ENCODE peak calls at places on chromosomes 16 and 17, in eight cellular contexts. One of them, this sample, is unnamed.
A peak's percentile ranks its signal among the peaks of the same experiment; 100 is the strongest.

GRCh38 chr16:11076259-11077018 is 132.1 kb downstream of the CLEC16A start:
- DNase-seq in HFFc6: no peak
- DNase-seq in NCI-H748 treated with DMSO at 0.1 percent for 48 hours: no peak
- DNase-seq in NCI-H774: no peak
- DNase-seq in activated CD8-positive, alpha-beta memory T cell treated with anti-CD3 and anti-CD28 coated beads, Interleukin-2, amount 10 ng/mL, durations not matched to agents 7 days and 5 days: peak; percentile 89
- DNase-seq in substantia nigra: no peak
- DNase-seq in HEK293T: no peak
- DNase-seq in sciatic nerve: no peak
- DNase-seq in this sample: no peak

GRCh38 chr17:16933317-16934132 is 38.4 kb downstream of the TNFRSF13B start:
- DNase-seq in activated CD8-positive, alpha-beta memory T cell treated with anti-CD3 and anti-CD28 coated beads, Interleukin-2, amount 10 ng/mL, durations not matched to agents 7 days and 5 days: no peak
- DNase-seq in substantia nigra: no peak
- DNase-seq in NCI-H748 treated with DMSO at 0.1 percent for 48 hours: no peak
- DNase-seq in sciatic nerve: peak; percentile 32
- DNase-seq in NCI-H774: no peak
- DNase-seq in HFFc6: no peak
- DNase-seq in HEK293T: no peak
- DNase-seq in this sample: no peak

GRCh38 chr17:1271020-1271423 is 778 bp downstream of the BHLHA9 start:
- DNase-seq in activated CD8-positive, alpha-beta memory T cell treated with anti-CD3 and anti-CD28 coated beads, Interleukin-2, amount 10 ng/mL, durations not matched to agents 7 days and 5 days: no peak
- DNase-seq in HFFc6: no peak
- DNase-seq in NCI-H774: no peak
- DNase-seq in NCI-H748 treated with DMSO at 0.1 percent for 48 hours: no peak
- DNase-seq in HEK293T: no peak
- DNase-seq in substantia nigra: no peak
- DNase-seq in sciatic nerve: no peak
- DNase-seq in this sample: no peak

GRCh38 chr17:29162909-29163341 is 17.3 kb downstream of the MYO18A start:
- DNase-seq in activated CD8-positive, alpha-beta memory T cell treated with anti-CD3 and anti-CD28 coated beads, Interleukin-2, amount 10 ng/mL, durations not matched to agents 7 days and 5 days: no peak
- DNase-seq in NCI-H774: no peak
- DNase-seq in HEK293T: no peak
- DNase-seq in substantia nigra: no peak
- DNase-seq in sciatic nerve: no peak
- DNase-seq in NCI-H748 treated with DMSO at 0.1 percent for 48 hours: no peak
- DNase-seq in HFFc6: no peak
- DNase-seq in this sample: no peak

GRCh38 chr17:55500103-55500502 is 11.1 kb downstream of the SMIM36 start:
- DNase-seq in HEK293T: no peak
- DNase-seq in HFFc6: no peak
- DNase-seq in sciatic nerve: no peak
- DNase-seq in NCI-H774: no peak
- DNase-seq in NCI-H748 treated with DMSO at 0.1 percent for 48 hours: no peak
- DNase-seq in substantia nigra: no peak
- DNase-seq in activated CD8-positive, alpha-beta memory T cell treated with anti-CD3 and anti-CD28 coated beads, Interleukin-2, amount 10 ng/mL, durations not matched to agents 7 days and 5 days: no peak
- DNase-seq in this sample: no peak

GRCh38 chr17:4950075-4950756 is 703 bp upstream of the ENO3 start:
- DNase-seq in HFFc6: no peak
- DNase-seq in HEK293T: no peak
- DNase-seq in substantia nigra: no peak
- DNase-seq in NCI-H774: peak; percentile 23
- DNase-seq in NCI-H748 treated with DMSO at 0.1 percent for 48 hours: no peak
- DNase-seq in activated CD8-positive, alpha-beta memory T cell treated with anti-CD3 and anti-CD28 coated beads, Interleukin-2, amount 10 ng/mL, durations not matched to agents 7 days and 5 days: peak; percentile 62
- DNase-seq in sciatic nerve: peak; percentile 83
- DNase-seq in this sample: no peak

GRCh38 chr16:74608944-74609343 is 2.0 kb upstream of the GLG1 start:
- DNase-seq in substantia nigra: no peak
- DNase-seq in NCI-H774: no peak
- DNase-seq in NCI-H748 treated with DMSO at 0.1 percent for 48 hours: no peak
- DNase-seq in activated CD8-positive, alpha-beta memory T cell treated with anti-CD3 and anti-CD28 coated beads, Interleukin-2, amount 10 ng/mL, durations not matched to agents 7 days and 5 days: peak; percentile 59
- DNase-seq in HFFc6: no peak
- DNase-seq in HEK293T: no peak
- DNase-seq in sciatic nerve: peak; percentile 33
- DNase-seq in this sample: no peak

GRCh38 chr17:28404007-28404406 is 2.0 kb downstream of the SLC46A1 start:
- DNase-seq in activated CD8-positive, alpha-beta memory T cell treated with anti-CD3 and anti-CD28 coated beads, Interleukin-2, amount 10 ng/mL, durations not matched to agents 7 days and 5 days: no peak
- DNase-seq in NCI-H748 treated with DMSO at 0.1 percent for 48 hours: no peak
- DNase-seq in HEK293T: no peak
- DNase-seq in substantia nigra: no peak
- DNase-seq in sciatic nerve: no peak
- DNase-seq in HFFc6: no peak
- DNase-seq in NCI-H774: no peak
- DNase-seq in this sample: no peak

GRCh38 chr16:22008215-22009142 is 568 bp downstream of the MOSMO start:
- DNase-seq in activated CD8-positive, alpha-beta memory T cell treated with anti-CD3 and anti-CD28 coated beads, Interleukin-2, amount 10 ng/mL, durations not matched to agents 7 days and 5 days: peak; percentile 52
- DNase-seq in substantia nigra: no peak
- DNase-seq in HEK293T: no peak
- DNase-seq in sciatic nerve: no peak
- DNase-seq in NCI-H774: no peak
- DNase-seq in HFFc6: no peak
- DNase-seq in NCI-H748 treated with DMSO at 0.1 percent for 48 hours: no peak
- DNase-seq in this sample: no peak

GRCh38 chr16:27426423-27427408 is 24.7 kb downstream of the IL21R start:
- DNase-seq in activated CD8-positive, alpha-beta memory T cell treated with anti-CD3 and anti-CD28 coated beads, Interleukin-2, amount 10 ng/mL, durations not matched to agents 7 days and 5 days: peak; percentile 92
- DNase-seq in HEK293T: peak; percentile 51
- DNase-seq in NCI-H774: no peak
- DNase-seq in NCI-H748 treated with DMSO at 0.1 percent for 48 hours: no peak
- DNase-seq in substantia nigra: no peak
- DNase-seq in sciatic nerve: peak; percentile 60
- DNase-seq in HFFc6: peak; percentile 90
- DNase-seq in this sample: no peak

GRCh38 chr17:68957944-68958343 is 2.8 kb upstream of the ABCA8 start:
- DNase-seq in NCI-H748 treated with DMSO at 0.1 percent for 48 hours: no peak
- DNase-seq in HFFc6: no peak
- DNase-seq in activated CD8-positive, alpha-beta memory T cell treated with anti-CD3 and anti-CD28 coated beads, Interleukin-2, amount 10 ng/mL, durations not matched to agents 7 days and 5 days: no peak
- DNase-seq in NCI-H774: no peak
- DNase-seq in substantia nigra: no peak
- DNase-seq in sciatic nerve: no peak
- DNase-seq in HEK293T: no peak
- DNase-seq in this sample: no peak

GRCh38 chr17:59845595-59846390 is 47.0 kb downstream of the TUBD1 start:
- DNase-seq in HEK293T: no peak
- DNase-seq in NCI-H774: peak; percentile 98
- DNase-seq in substantia nigra: no peak
- DNase-seq in sciatic nerve: no peak
- DNase-seq in NCI-H748 treated with DMSO at 0.1 percent for 48 hours: peak; percentile 89
- DNase-seq in HFFc6: peak; percentile 65
- DNase-seq in activated CD8-positive, alpha-beta memory T cell treated with anti-CD3 and anti-CD28 coated beads, Interleukin-2, amount 10 ng/mL, durations not matched to agents 7 days and 5 days: peak; percentile 57
- DNase-seq in this sample: peak; percentile 12

This sample was measured in HL-60.